ENCODE peak calls at places on chromosomes 13 and 19, in nine cellular contexts. C is skeletal muscle cell; A is stimulated activated CD8-positive, alpha-beta memory T cell treated with anti-CD3 and anti-CD28 coated beads, Interleukin-4, amount 100 ng/mL, for 1 hour; R is iPS-NIHi11; X is epithelial cell of esophagus; P is ELF-1; L is GM23248; N is amygdala; Q is activated CD8-positive, alpha-beta memory T cell treated with anti-CD3 and anti-CD28 coated beads, Interleukin-2, amount 50 U/mL, for 4 hours. U is an unnamed sample.

GRCh38 chr13:111638233-111638632 is 317.8 kb downstream of the TEX29 start:
- DNase-seq in C (no peak), A (no peak), R (no peak), X (no peak), P (no peak), L (no peak), N (no peak), Q (no peak), U (no peak)

GRCh38 chr13:48533986-48534600 is 1.2 kb upstream of the RCBTB2 start:
- DNase-seq in C (no peak), A (no peak), R (no peak), X (no peak), P (no peak), L (no peak), N (no peak), Q (no peak), U (no peak)

GRCh38 chr19:47719047-47719885 is 6.0 kb downstream of the EHD2 start:
- DNase-seq in C (peak; percentile 99), A (no peak), R (no peak), X (peak; percentile 99), P (peak; percentile 82), L (peak; percentile 99), N (peak; percentile 70), Q (no peak), U (peak; percentile 41)

GRCh38 chr13:111323950-111324651 is 3.7 kb downstream of the TEX29 start:
- DNase-seq in C (no peak), A (no peak), R (no peak), X (no peak), P (no peak), L (peak; percentile 30), N (no peak), Q (no peak), U (no peak)

GRCh38 chr13:75857291-75857690 is 221.2 kb downstream of the LMO7 start:
- DNase-seq in C (no peak), A (no peak), R (no peak), X (no peak), P (no peak), L (no peak), N (no peak), Q (no peak), U (no peak)

GRCh38 chr19:42683917-42684513 is 56.3 kb downstream of the PSG3 start:
- DNase-seq in C (no peak), A (no peak), R (peak; percentile 29), X (peak; percentile 41), P (no peak), L (peak; percentile 32), N (no peak), Q (no peak), U (no peak)

GRCh38 chr19:15457701-15458484 is 6.5 kb downstream of the RASAL3 start:
- DNase-seq in C (no peak), A (no peak), R (no peak), X (no peak), P (no peak), L (no peak), N (no peak), Q (no peak), U (no peak)

GRCh38 chr19:55383789-55384575 is at the start of gene TMEM238:
- DNase-seq in C (no peak), A (no peak), R (peak; percentile 84), X (peak; percentile 82), P (peak; percentile 64), L (peak; percentile 86), N (peak; percentile 42), Q (peak; percentile 46), U (peak; percentile 35)

GRCh38 chr19:33437351-33438015 is 64.0 kb downstream of the CEBPG start:
- DNase-seq in C (no peak), A (no peak), R (no peak), X (no peak), P (no peak), L (peak; percentile 20), N (no peak), Q (no peak), U (no peak)

GRCh38 chr13:21203132-21203531 is 26.7 kb downstream of the MRPL57 start:
- DNase-seq in C (no peak), A (no peak), R (no peak), X (peak; percentile 52), P (no peak), L (no peak), N (no peak), Q (no peak), U (no peak)

U was measured in hippocampal formation.